ENCODE peak calls at places on chromosomes 4 and X, in five cellular contexts. P is Panc1, T is DMS79, V is brain microvascular endothelial cell, J is mammary epithelial cell. O is an unnamed sample.

GRCh38 chr4:186485621-186486062 is 69.7 kb downstream of the MTNR1A start:
- DNase-seq in P (no peak), T (no peak), V (no peak), J (peak), O (no peak)

GRCh38 chr4:16598241-16599224 is 299.9 kb downstream of the LDB2 start:
- DNase-seq in P (no peak), T (no peak), V (peak), J (no peak), O (peak)

GRCh38 chrX:31331045-31331444 is 259.2 kb upstream of the FTHL17 start:
- DNase-seq in P (no peak), T (no peak), V (no peak), J (no peak), O (no peak)

GRCh38 chr4:89380980-89381379 is 73.4 kb upstream of the GPRIN3 start:
- DNase-seq in P (no peak), T (no peak), V (no peak), J (no peak), O (no peak)

GRCh38 chr4:48431401-48431800 is 51.7 kb upstream of the SLC10A4 start:
- DNase-seq in P (no peak), T (no peak), V (no peak), J (no peak), O (no peak)

GRCh38 chr4:175767130-175767529 is 44.9 kb downstream of the GPM6A start:
- DNase-seq in P (no peak), T (no peak), V (no peak), J (no peak), O (no peak)

GRCh38 chrX:48573690-48574269 is 504 bp upstream of the RBM3 start:
- DNase-seq in P (no peak), T (peak), V (peak), J (no peak), O (no peak)

GRCh38 chr4:83438719-83439118 is 16.9 kb downstream of the HELQ start:
- DNase-seq in P (no peak), T (no peak), V (no peak), J (peak), O (no peak)

GRCh38 chrX:67544281-67544680 is 460 bp downstream of the AR start:
- DNase-seq in P (no peak), T (no peak), V (no peak), J (no peak), O (peak)

GRCh38 chr4:25654971-25655963 is at the start of gene SLC34A2:
- DNase-seq in P (no peak), T (peak), V (no peak), J (no peak), O (no peak)

GRCh38 chr4:118367872-118368271 is 15.1 kb upstream of the PRSS12 start:
- DNase-seq in P (no peak), T (peak), V (no peak), J (no peak), O (no peak)

GRCh38 chr4:5812506-5813229 is 80.2 kb downstream of the CRMP1 start:
- DNase-seq in P (no peak), T (no peak), V (peak), J (peak), O (peak)

GRCh38 chrX:129755779-129756650 is 17.2 kb downstream of the XPNPEP2 start:
- DNase-seq in P (no peak), T (no peak), V (no peak), J (no peak), O (no peak)

GRCh38 chr4:40980318-40980883 is 230.6 kb downstream of the NSUN7 start:
- DNase-seq in P (no peak), T (no peak), V (no peak), J (peak), O (peak)

GRCh38 chr4:11506194-11506593 is 77.5 kb upstream of the HS3ST1 start:
- DNase-seq in P (no peak), T (no peak), V (no peak), J (no peak), O (no peak)

GRCh38 chr4:148270600-148270999 is 171.6 kb downstream of the NR3C2 start:
- DNase-seq in P (no peak), T (no peak), V (no peak), J (peak), O (no peak)

GRCh38 chrX:154123241-154124219 is 20.5 kb upstream of the OPN1LW start:
- DNase-seq in P (no peak), T (no peak), V (peak), J (no peak), O (no peak)

GRCh38 chr4:167715176-167715575 is 377.2 kb upstream of the ANXA10 start:
- DNase-seq in P (no peak), T (no peak), V (peak), J (no peak), O (no peak)

GRCh38 chr4:54229631-54230478 is 762 bp downstream of the PDGFRA start:
- DNase-seq in P (no peak), T (no peak), V (peak), J (no peak), O (peak)

GRCh38 chr4:151218343-151218742 is 58.6 kb upstream of the PRSS48 start:
- DNase-seq in P (no peak), T (no peak), V (peak), J (no peak), O (peak)

GRCh38 chr4:14867847-14868246 is 134.4 kb upstream of the CPEB2 start:
- DNase-seq in P (no peak), T (no peak), V (no peak), J (no peak), O (no peak)

GRCh38 chrX:26411045-26411444 is 195.1 kb downstream of the MAGEB5 start:
- DNase-seq in P (no peak), T (no peak), V (no peak), J (peak), O (no peak)

GRCh38 chr4:152690706-152691651 is 11.2 kb upstream of the TMEM154 start:
- DNase-seq in P (no peak), T (no peak), V (no peak), J (no peak), O (no peak)

GRCh38 chr4:117610706-117611308 is 423.5 kb upstream of the NDST3 start:
- DNase-seq in P (no peak), T (no peak), V (no peak), J (no peak), O (no peak)

GRCh38 chrX:19799319-19800182 is 87.8 kb downstream of the SH3KBP1 start:
- DNase-seq in P (no peak), T (peak), V (peak), J (no peak), O (peak)

O was measured in fibroblast of the aortic adventitia.